ENCODE peak calls at places on chromosomes 5 and 9, in eight cellular contexts. D is hepatocyte; G is CD8-positive, alpha-beta memory T cell; X is breast epithelium; W is GM12878; N is HCT116; E is colonic mucosa; R is neuronal stem cell. M is an unnamed sample.

GRCh38 chr9:116282598-116282997 is 129.0 kb downstream of the PAPPA start:
- DNase-seq in D (no peak), G (no peak), X (no peak), W (no peak), N (no peak), E (no peak), R (peak; percentile 36), M (no peak)

GRCh38 chr5:126354012-126354856 is 69.0 kb upstream of the GRAMD2B start:
- DNase-seq in D (peak; percentile 56), G (no peak), X (no peak), W (peak; percentile 38), N (peak; percentile 64), E (no peak), R (no peak), M (no peak)

GRCh38 chr9:16458696-16459420 is 411.6 kb downstream of the BNC2 start:
- DNase-seq in D (no peak), G (no peak), X (no peak), W (peak; percentile 76), N (no peak), E (no peak), R (no peak), M (no peak)

GRCh38 chr5:59007460-59008063 is 424.7 kb downstream of the RAB3C start:
- DNase-seq in D (no peak), G (no peak), X (no peak), W (no peak), N (peak; percentile 10), E (no peak), R (no peak), M (no peak)

GRCh38 chr9:27599102-27599501 is 25.8 kb upstream of the C9orf72 start:
- DNase-seq in D (no peak), G (no peak), X (no peak), W (no peak), N (no peak), E (no peak), R (no peak), M (no peak)

GRCh38 chr5:112604741-112605390 is 132.8 kb upstream of the APC start:
- DNase-seq in D (peak; percentile 70), G (no peak), X (no peak), W (peak; percentile 13), N (peak; percentile 29), E (peak; percentile 22), R (peak; percentile 5), M (no peak)

GRCh38 chr5:14035859-14036440 is 91.5 kb upstream of the DNAH5 start:
- DNase-seq in D (peak; percentile 86), G (no peak), X (no peak), W (no peak), N (peak; percentile 92), E (peak; percentile 22), R (peak; percentile 54), M (no peak)

GRCh38 chr9:98317134-98317857 is 61.8 kb upstream of the TBC1D2 start:
- DNase-seq in D (no peak), G (no peak), X (no peak), W (no peak), N (no peak), E (no peak), R (no peak), M (no peak)

GRCh38 chr9:103991698-103992097 is 102.4 kb upstream of the SMC2 start:
- DNase-seq in D (no peak), G (no peak), X (no peak), W (peak; percentile 5), N (no peak), E (no peak), R (no peak), M (no peak)

GRCh38 chr9:109771796-109772525 is 8.0 kb upstream of the PALM2AKAP2 start:
- DNase-seq in D (peak; percentile 37), G (no peak), X (no peak), W (no peak), N (no peak), E (no peak), R (no peak), M (no peak)

GRCh38 chr9:77040340-77040739 is 20.9 kb downstream of the FOXB2 start:
- DNase-seq in D (no peak), G (no peak), X (no peak), W (no peak), N (no peak), E (no peak), R (no peak), M (no peak)

GRCh38 chr5:131005963-131006684 is 158.9 kb downstream of the HINT1 start:
- DNase-seq in D (peak; percentile 21), G (no peak), X (no peak), W (no peak), N (peak; percentile 3), E (no peak), R (no peak), M (no peak)

GRCh38 chr9:108904161-108904560 is 29.8 kb downstream of the ELP1 start:
- DNase-seq in D (no peak), G (no peak), X (no peak), W (no peak), N (no peak), E (no peak), R (no peak), M (no peak)

GRCh38 chr5:138330813-138331448 is 673 bp downstream of the CDC25C start:
- DNase-seq in D (no peak), G (no peak), X (no peak), W (no peak), N (no peak), E (no peak), R (no peak), M (no peak)

GRCh38 chr5:142601432-142601831 is 84.5 kb downstream of the FGF1 start:
- DNase-seq in D (no peak), G (no peak), X (no peak), W (no peak), N (no peak), E (no peak), R (no peak), M (no peak)

GRCh38 chr5:36692791-36693763 is 86.7 kb downstream of the SLC1A3 start:
- DNase-seq in D (peak; percentile 90), G (no peak), X (peak; percentile 71), W (no peak), N (peak; percentile 51), E (peak; percentile 53), R (peak; percentile 68), M (no peak)

GRCh38 chr9:38445154-38446043 is 21.1 kb upstream of the IGFBPL1 start:
- DNase-seq in D (no peak), G (no peak), X (no peak), W (no peak), N (no peak), E (no peak), R (no peak), M (no peak)

GRCh38 chr5:81230429-81230828 is 2.7 kb upstream of the CKMT2 start:
- DNase-seq in D (no peak), G (no peak), X (no peak), W (no peak), N (no peak), E (no peak), R (no peak), M (no peak)

GRCh38 chr9:134536101-134536900 is 105.3 kb upstream of the COL5A1 start:
- DNase-seq in D (peak; percentile 58), G (no peak), X (no peak), W (no peak), N (no peak), E (no peak), R (no peak), M (no peak)

GRCh38 chr5:59724482-59725392 is 168.8 kb downstream of the PDE4D start:
- DNase-seq in D (peak; percentile 57), G (no peak), X (no peak), W (no peak), N (peak; percentile 12), E (peak; percentile 55), R (peak; percentile 33), M (no peak)

DNA sequence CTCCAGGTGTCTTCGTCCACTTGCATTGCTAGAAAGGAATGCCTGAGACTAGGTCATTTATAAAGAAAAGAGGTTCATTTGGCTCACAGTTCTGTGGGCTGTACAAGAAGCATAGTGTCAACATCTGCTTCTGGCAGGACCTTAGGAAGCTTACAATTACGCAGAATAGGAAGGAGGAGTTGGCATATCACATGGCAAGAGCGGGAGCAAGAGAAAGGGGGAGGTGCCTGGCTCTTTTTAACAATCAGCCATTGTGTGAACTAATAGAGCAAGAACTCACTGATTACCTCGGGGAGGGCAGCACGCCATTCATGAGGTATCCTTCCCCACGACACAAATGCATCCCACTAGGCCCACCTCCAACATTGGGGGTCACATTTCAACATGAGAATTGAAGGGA is 134.4 kb upstream of the EFNA5 start:
- DNase-seq in D (no peak), G (no peak), X (no peak), W (no peak), N (no peak), E (no peak), R (peak; percentile 71), M (no peak)
- H3K4me1 ChIP-seq in D (peaks cover 6% of the 10 kb centered on the region), G (no peaks in the 10 kb centered on the region), X (no peaks in the 10 kb centered on the region), W (no peaks in the 10 kb centered on the region), N (peaks cover 18% of the 10 kb centered on the region), E (no peaks in the 10 kb centered on the region), R (peaks cover 36% of the 10 kb centered on the region), M (no peaks in the 10 kb centered on the region)

DNA sequence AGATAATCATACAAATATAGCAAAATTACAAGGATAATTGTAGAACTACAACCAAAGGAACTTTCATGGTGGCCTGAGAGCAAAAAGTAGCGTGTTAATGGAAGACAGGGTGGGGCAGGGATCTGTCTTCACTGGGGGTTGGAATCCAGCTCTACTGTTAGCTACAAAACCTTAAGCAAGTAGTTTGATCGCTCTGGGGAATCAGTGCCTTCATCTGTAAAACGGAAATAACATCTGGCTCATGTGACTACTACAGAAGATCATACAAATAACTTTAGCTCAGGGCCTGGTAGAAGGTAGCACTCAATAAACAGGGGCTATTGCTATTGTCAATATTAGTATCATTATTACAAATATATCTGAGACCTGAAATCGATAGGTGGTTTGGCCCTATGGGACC is 40.4 kb downstream of the ZNF608 start:
- DNase-seq in D (no peak), G (no peak), X (no peak), W (no peak), N (no peak), E (no peak), R (no peak), M (no peak)
- H3K36me3 ChIP-seq in D (no peaks in the 10 kb centered on the region), G (no peaks in the 10 kb centered on the region), X (no peaks in the 10 kb centered on the region), W (no peaks in the 10 kb centered on the region), N (no peaks in the 10 kb centered on the region), E (no peaks in the 10 kb centered on the region), R (peaks cover 2% of the 10 kb centered on the region), M (no peaks in the 10 kb centered on the region)

DNA sequence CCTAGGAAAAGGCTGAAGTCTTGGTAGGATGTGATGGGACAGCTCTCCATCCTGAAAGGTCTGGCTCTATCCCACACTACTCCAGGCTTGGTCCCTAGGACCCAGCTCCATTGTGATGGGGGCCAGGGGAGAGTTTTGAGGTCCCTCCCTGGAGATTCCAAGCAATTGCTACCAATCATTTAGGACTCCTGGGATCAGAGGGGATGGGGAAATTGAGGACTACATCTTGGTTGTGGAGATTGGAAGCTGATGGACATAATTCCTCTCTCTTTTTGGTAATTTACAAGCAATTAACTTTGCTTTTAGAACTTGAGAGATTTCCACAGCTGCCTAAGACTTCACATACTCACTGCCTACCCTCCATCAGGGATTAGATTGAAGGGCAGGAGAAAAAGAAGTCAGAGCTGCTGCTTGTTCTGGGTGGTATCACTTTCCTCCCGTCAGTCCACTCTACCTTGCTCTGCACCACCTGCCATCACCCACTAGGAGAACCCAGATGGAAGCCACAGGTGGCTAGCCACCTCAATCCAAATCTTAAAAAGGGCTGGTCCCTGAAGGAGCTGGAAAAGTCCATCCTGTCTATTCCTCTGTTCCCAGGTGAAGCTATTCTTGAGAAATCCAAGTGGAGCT is 10.6 kb downstream of the IRF1 start:
- DNase-seq in D (no peak), G (no peak), X (no peak), W (no peak), N (no peak), E (no peak), R (no peak), M (no peak)
- H3K4me1 ChIP-seq in D (peaks cover 40% of the 10 kb centered on the region), G (peaks cover 73% of the 10 kb centered on the region), X (no peaks in the 10 kb centered on the region), W (peaks cover 29% of the 10 kb centered on the region), N (no peaks in the 10 kb centered on the region), E (peaks cover 38% of the 10 kb centered on the region), R (peaks cover under 1% of the 10 kb centered on the region), M (peaks cover 15% of the 10 kb centered on the region)

GRCh38 chr9:132333556-132333955 is 21.2 kb downstream of the SETX start:
- DNase-seq in D (no peak), G (no peak), X (no peak), W (no peak), N (no peak), E (no peak), R (no peak), M (no peak)
- H3K36me3 ChIP-seq in D (peaks cover 27% of the 10 kb centered on the region), G (peaks cover 59% of the 10 kb centered on the region), X (peaks cover 3% of the 10 kb centered on the region), W (peaks cover 8% of the 10 kb centered on the region), N (peaks cover 59% of the 10 kb centered on the region), E (peaks cover 44% of the 10 kb centered on the region), R (peaks cover 96% of the 10 kb centered on the region), M (peaks cover 84% of the 10 kb centered on the region)